ENCODE peak calls at places on chromosomes 4 and X, in six cellular contexts. One of them, this sample, is unnamed.

GRCh38 chr4:40976343-40976742 is 226.6 kb downstream of the NSUN7 start:
- DNase-seq in activated T-cell treated with anti-CD3 and anti-CD28 coated beads, Interleukin-2, amount 50 U/mL, for 48 hours: no peak
- DNase-seq in effector CD8-positive, alpha-beta T cell: no peak
- DNase-seq in mucosa of gallbladder: peak; percentile 40
- DNase-seq in iris pigment epithelial cell: peak; percentile 49
- DNase-seq in fibroblast of pulmonary artery: peak; percentile 79
- DNase-seq in this sample: peak; percentile 62

GRCh38 chrX:48059296-48059639 is 12.2 kb downstream of the ZNF630 start:
- DNase-seq in activated T-cell treated with anti-CD3 and anti-CD28 coated beads, Interleukin-2, amount 50 U/mL, for 48 hours: no peak
- DNase-seq in effector CD8-positive, alpha-beta T cell: no peak
- DNase-seq in mucosa of gallbladder: no peak
- DNase-seq in iris pigment epithelial cell: no peak
- DNase-seq in fibroblast of pulmonary artery: no peak
- DNase-seq in this sample: no peak

GRCh38 chr4:30875659-30876269 is 155.6 kb downstream of the PCDH7 start:
- DNase-seq in activated T-cell treated with anti-CD3 and anti-CD28 coated beads, Interleukin-2, amount 50 U/mL, for 48 hours: no peak
- DNase-seq in effector CD8-positive, alpha-beta T cell: no peak
- DNase-seq in mucosa of gallbladder: no peak
- DNase-seq in iris pigment epithelial cell: peak; percentile 49
- DNase-seq in fibroblast of pulmonary artery: peak; percentile 30
- DNase-seq in this sample: no peak

GRCh38 chr4:78766026-78766425 is 10.1 kb upstream of the BMP2K start:
- DNase-seq in activated T-cell treated with anti-CD3 and anti-CD28 coated beads, Interleukin-2, amount 50 U/mL, for 48 hours: no peak
- DNase-seq in effector CD8-positive, alpha-beta T cell: no peak
- DNase-seq in mucosa of gallbladder: no peak
- DNase-seq in iris pigment epithelial cell: peak; percentile 71
- DNase-seq in fibroblast of pulmonary artery: peak; percentile 83
- DNase-seq in this sample: peak; percentile 26

GRCh38 chr4:5710065-5710961 is 688 bp upstream of the EVC start:
- DNase-seq in activated T-cell treated with anti-CD3 and anti-CD28 coated beads, Interleukin-2, amount 50 U/mL, for 48 hours: no peak
- DNase-seq in effector CD8-positive, alpha-beta T cell: no peak
- DNase-seq in mucosa of gallbladder: no peak
- DNase-seq in iris pigment epithelial cell: peak; percentile 45
- DNase-seq in fibroblast of pulmonary artery: no peak
- DNase-seq in this sample: peak; percentile 38

GRCh38 chrX:19585370-19586082 is 70.2 kb upstream of the MAP3K15 start:
- DNase-seq in activated T-cell treated with anti-CD3 and anti-CD28 coated beads, Interleukin-2, amount 50 U/mL, for 48 hours: no peak
- DNase-seq in effector CD8-positive, alpha-beta T cell: no peak
- DNase-seq in mucosa of gallbladder: no peak
- DNase-seq in iris pigment epithelial cell: no peak
- DNase-seq in fibroblast of pulmonary artery: no peak
- DNase-seq in this sample: no peak

GRCh38 chr4:8182858-8183725 is 16.0 kb upstream of the SH3TC1 start:
- DNase-seq in activated T-cell treated with anti-CD3 and anti-CD28 coated beads, Interleukin-2, amount 50 U/mL, for 48 hours: no peak
- DNase-seq in effector CD8-positive, alpha-beta T cell: no peak
- DNase-seq in mucosa of gallbladder: peak; percentile 88
- DNase-seq in iris pigment epithelial cell: peak; percentile 95
- DNase-seq in fibroblast of pulmonary artery: peak; percentile 84
- DNase-seq in this sample: peak; percentile 82

GRCh38 chr4:182876006-182876405 is 41.2 kb downstream of the DCTD start:
- DNase-seq in activated T-cell treated with anti-CD3 and anti-CD28 coated beads, Interleukin-2, amount 50 U/mL, for 48 hours: no peak
- DNase-seq in effector CD8-positive, alpha-beta T cell: no peak
- DNase-seq in mucosa of gallbladder: no peak
- DNase-seq in iris pigment epithelial cell: no peak
- DNase-seq in fibroblast of pulmonary artery: no peak
- DNase-seq in this sample: no peak

GRCh38 chr4:55364691-55365346 is 18.8 kb downstream of the SRD5A3 start:
- DNase-seq in activated T-cell treated with anti-CD3 and anti-CD28 coated beads, Interleukin-2, amount 50 U/mL, for 48 hours: no peak
- DNase-seq in effector CD8-positive, alpha-beta T cell: no peak
- DNase-seq in mucosa of gallbladder: no peak
- DNase-seq in iris pigment epithelial cell: no peak
- DNase-seq in fibroblast of pulmonary artery: peak; percentile 25
- DNase-seq in this sample: no peak

GRCh38 chrX:153592966-153593688 is 5.8 kb downstream of the CCNQ start:
- DNase-seq in activated T-cell treated with anti-CD3 and anti-CD28 coated beads, Interleukin-2, amount 50 U/mL, for 48 hours: no peak
- DNase-seq in effector CD8-positive, alpha-beta T cell: no peak
- DNase-seq in mucosa of gallbladder: no peak
- DNase-seq in iris pigment epithelial cell: no peak
- DNase-seq in fibroblast of pulmonary artery: no peak
- DNase-seq in this sample: no peak

GRCh38 chrX:139201924-139202323 is 328.6 kb upstream of the F9 start:
- DNase-seq in activated T-cell treated with anti-CD3 and anti-CD28 coated beads, Interleukin-2, amount 50 U/mL, for 48 hours: no peak
- DNase-seq in effector CD8-positive, alpha-beta T cell: no peak
- DNase-seq in mucosa of gallbladder: no peak
- DNase-seq in iris pigment epithelial cell: no peak
- DNase-seq in fibroblast of pulmonary artery: no peak
- DNase-seq in this sample: no peak

GRCh38 chr4:73593631-73594241 is 26.5 kb downstream of the RASSF6 start:
- DNase-seq in activated T-cell treated with anti-CD3 and anti-CD28 coated beads, Interleukin-2, amount 50 U/mL, for 48 hours: no peak
- DNase-seq in effector CD8-positive, alpha-beta T cell: no peak
- DNase-seq in mucosa of gallbladder: no peak
- DNase-seq in iris pigment epithelial cell: peak; percentile 45
- DNase-seq in fibroblast of pulmonary artery: peak; percentile 70
- DNase-seq in this sample: no peak

GRCh38 chr4:89753601-89754066 is 83.3 kb downstream of the SNCA start:
- DNase-seq in activated T-cell treated with anti-CD3 and anti-CD28 coated beads, Interleukin-2, amount 50 U/mL, for 48 hours: no peak
- DNase-seq in effector CD8-positive, alpha-beta T cell: no peak
- DNase-seq in mucosa of gallbladder: no peak
- DNase-seq in iris pigment epithelial cell: peak; percentile 97
- DNase-seq in fibroblast of pulmonary artery: peak; percentile 99
- DNase-seq in this sample: peak; percentile 70

GRCh38 chr4:3178351-3178750 is 70.6 kb upstream of the MSANTD1 start:
- DNase-seq in activated T-cell treated with anti-CD3 and anti-CD28 coated beads, Interleukin-2, amount 50 U/mL, for 48 hours: no peak
- DNase-seq in effector CD8-positive, alpha-beta T cell: no peak
- DNase-seq in mucosa of gallbladder: no peak
- DNase-seq in iris pigment epithelial cell: no peak
- DNase-seq in fibroblast of pulmonary artery: no peak
- DNase-seq in this sample: no peak

GRCh38 chr4:132125131-132125530 is 1024.0 kb upstream of the PCDH10 start:
- DNase-seq in activated T-cell treated with anti-CD3 and anti-CD28 coated beads, Interleukin-2, amount 50 U/mL, for 48 hours: no peak
- DNase-seq in effector CD8-positive, alpha-beta T cell: no peak
- DNase-seq in mucosa of gallbladder: no peak
- DNase-seq in iris pigment epithelial cell: no peak
- DNase-seq in fibroblast of pulmonary artery: no peak
- DNase-seq in this sample: no peak

GRCh38 chr4:145843148-145843547 is 95.5 kb downstream of the ZNF827 start:
- DNase-seq in activated T-cell treated with anti-CD3 and anti-CD28 coated beads, Interleukin-2, amount 50 U/mL, for 48 hours: no peak
- DNase-seq in effector CD8-positive, alpha-beta T cell: no peak
- DNase-seq in mucosa of gallbladder: no peak
- DNase-seq in iris pigment epithelial cell: peak; percentile 89
- DNase-seq in fibroblast of pulmonary artery: peak; percentile 89
- DNase-seq in this sample: peak; percentile 76

GRCh38 chr4:3709846-3710441 is 56.2 kb upstream of the ADRA2C start:
- DNase-seq in activated T-cell treated with anti-CD3 and anti-CD28 coated beads, Interleukin-2, amount 50 U/mL, for 48 hours: no peak
- DNase-seq in effector CD8-positive, alpha-beta T cell: no peak
- DNase-seq in mucosa of gallbladder: no peak
- DNase-seq in iris pigment epithelial cell: no peak
- DNase-seq in fibroblast of pulmonary artery: no peak
- DNase-seq in this sample: no peak

GRCh38 chr4:83013420-83013867 is 2.8 kb upstream of the LIN54 start:
- DNase-seq in activated T-cell treated with anti-CD3 and anti-CD28 coated beads, Interleukin-2, amount 50 U/mL, for 48 hours: no peak
- DNase-seq in effector CD8-positive, alpha-beta T cell: no peak
- DNase-seq in mucosa of gallbladder: no peak
- DNase-seq in iris pigment epithelial cell: no peak
- DNase-seq in fibroblast of pulmonary artery: no peak
- DNase-seq in this sample: no peak

GRCh38 chr4:80079255-80079923 is 6.4 kb upstream of the ANTXR2 start:
- DNase-seq in activated T-cell treated with anti-CD3 and anti-CD28 coated beads, Interleukin-2, amount 50 U/mL, for 48 hours: no peak
- DNase-seq in effector CD8-positive, alpha-beta T cell: no peak
- DNase-seq in mucosa of gallbladder: no peak
- DNase-seq in iris pigment epithelial cell: no peak
- DNase-seq in fibroblast of pulmonary artery: no peak
- DNase-seq in this sample: no peak

GRCh38 chrX:70973221-70973620 is 42.3 kb upstream of the SLC7A3 start:
- DNase-seq in activated T-cell treated with anti-CD3 and anti-CD28 coated beads, Interleukin-2, amount 50 U/mL, for 48 hours: no peak
- DNase-seq in effector CD8-positive, alpha-beta T cell: no peak
- DNase-seq in mucosa of gallbladder: no peak
- DNase-seq in iris pigment epithelial cell: peak; percentile 25
- DNase-seq in fibroblast of pulmonary artery: no peak
- DNase-seq in this sample: no peak

GRCh38 chr4:76733380-76733779 is 164.6 kb downstream of the SOWAHB start:
- DNase-seq in activated T-cell treated with anti-CD3 and anti-CD28 coated beads, Interleukin-2, amount 50 U/mL, for 48 hours: no peak
- DNase-seq in effector CD8-positive, alpha-beta T cell: no peak
- DNase-seq in mucosa of gallbladder: no peak
- DNase-seq in iris pigment epithelial cell: no peak
- DNase-seq in fibroblast of pulmonary artery: no peak
- DNase-seq in this sample: no peak

GRCh38 chrX:48003367-48003757 is 427 bp downstream of the ZNF182 start:
- DNase-seq in activated T-cell treated with anti-CD3 and anti-CD28 coated beads, Interleukin-2, amount 50 U/mL, for 48 hours: no peak
- DNase-seq in effector CD8-positive, alpha-beta T cell: no peak
- DNase-seq in mucosa of gallbladder: no peak
- DNase-seq in iris pigment epithelial cell: no peak
- DNase-seq in fibroblast of pulmonary artery: no peak
- DNase-seq in this sample: no peak